ENCODE peak calls at places on chromosomes 16 and 17, in seven cellular contexts. Q is MM.1S; I is astrocyte; S is testis; T is HFF-Myc; H is naive thymus-derived CD4-positive, alpha-beta T cell; E is iPS DF 6.9. K is an unnamed sample.

GRCh38 chr16:30131869-30132475 is 9.0 kb upstream of the MAPK3 start:
- DNase-seq in T (no peak), I (no peak), E (no peak), H (no peak), S (no peak), Q (no peak), K (peak; percentile 57)

GRCh38 chr17:39982069-39982371 is 1.4 kb downstream of the PSMD3 start:
- DNase-seq in H (no peak), T (no peak), I (no peak), E (no peak), S (no peak), Q (no peak), K (no peak)

GRCh38 chr17:59366773-59367656 is 35.6 kb downstream of the YPEL2 start:
- DNase-seq in T (no peak), E (no peak), I (peak; percentile 74), H (no peak), S (peak; percentile 51), Q (no peak), K (no peak)

GRCh38 chr16:85673529-85674417 is 15.0 kb downstream of the GINS2 start:
- DNase-seq in E (no peak), H (no peak), I (peak; percentile 61), S (peak; percentile 92), T (no peak), Q (no peak), K (peak; percentile 71)

GRCh38 chr16:52191533-52192134 is 355.3 kb downstream of the TOX3 start:
- DNase-seq in H (peak; percentile 33), E (peak; percentile 63), T (peak; percentile 24), S (peak; percentile 77), Q (peak; percentile 51), I (peak; percentile 20), K (peak; percentile 82)

GRCh38 chr17:79947351-79948031 is 88.2 kb downstream of the TBC1D16 start:
- DNase-seq in E (no peak), S (no peak), Q (no peak), T (no peak), I (peak; percentile 96), H (no peak), K (no peak)

GRCh38 chr17:53749178-53749577 is 73.5 kb upstream of the KIF2B start:
- DNase-seq in S (no peak), Q (peak; percentile 77), H (no peak), E (no peak), I (peak; percentile 67), T (no peak), K (peak; percentile 40)

GRCh38 chr16:11205754-11206459 is 50.1 kb downstream of the SOCS1 start:
- DNase-seq in E (no peak), Q (no peak), S (no peak), I (no peak), T (no peak), H (no peak), K (no peak)

GRCh38 chr17:37110012-37110701 is 161.4 kb downstream of the AATF start:
- DNase-seq in S (no peak), H (no peak), I (no peak), E (no peak), Q (no peak), T (no peak), K (no peak)

GRCh38 chr16:56589141-56590039 is at the start of gene MT3:
- DNase-seq in I (no peak), Q (no peak), E (no peak), H (peak; percentile 51), T (no peak), S (peak; percentile 39), K (peak; percentile 49)

GRCh38 chr17:56821847-56822534 is 11.7 kb downstream of the C17orf67 start:
- DNase-seq in T (no peak), E (no peak), S (no peak), I (no peak), H (no peak), Q (no peak), K (no peak)

GRCh38 chr17:33753452-33753851 is 460.4 kb upstream of the ASIC2 start:
- DNase-seq in T (no peak), H (no peak), I (no peak), S (no peak), Q (no peak), E (no peak), K (no peak)

GRCh38 chr17:55705847-55706246 is 16.8 kb downstream of the TMEM100 start:
- DNase-seq in S (no peak), I (no peak), Q (peak; percentile 36), T (no peak), E (no peak), H (no peak), K (no peak)

GRCh38 chr16:53913920-53914319 is 210.0 kb downstream of the FTO start:
- DNase-seq in Q (no peak), T (no peak), E (no peak), S (peak; percentile 27), I (no peak), H (peak; percentile 22), K (no peak)

GRCh38 chr17:9125722-9126121 is 104.4 kb downstream of the NTN1 start:
- DNase-seq in H (no peak), I (no peak), Q (no peak), T (no peak), E (no peak), S (no peak), K (no peak)

GRCh38 chr17:81025065-81025751 is 9.7 kb upstream of the BAIAP2 start:
- DNase-seq in T (no peak), Q (no peak), E (no peak), I (no peak), H (no peak), S (no peak), K (no peak)

GRCh38 chr16:56767018-56767417 is 37.1 kb downstream of the NUP93 start:
- DNase-seq in E (no peak), H (no peak), I (no peak), T (no peak), Q (no peak), S (no peak), K (no peak)

GRCh38 chr17:80872999-80873951 is 118.4 kb upstream of the CHMP6 start:
- DNase-seq in S (peak; percentile 61), T (no peak), H (no peak), I (peak; percentile 29), E (peak; percentile 61), Q (no peak), K (no peak)

GRCh38 chr17:43020789-43021738 is 1.1 kb downstream of the VAT1 start:
- DNase-seq in I (peak; percentile 39), T (no peak), E (no peak), Q (no peak), S (peak; percentile 90), H (peak; percentile 51), K (no peak)

GRCh38 chr17:39169518-39169917 is 3.6 kb upstream of the ARL5C start:
- DNase-seq in T (no peak), E (no peak), S (no peak), I (no peak), Q (no peak), H (no peak), K (no peak)

GRCh38 chr17:81339180-81339501 is 44.0 kb upstream of the SLC38A10 start:
- DNase-seq in I (no peak), Q (no peak), S (no peak), H (no peak), E (no peak), T (no peak), K (no peak)

GRCh38 chr16:84548971-84549844 is 44.7 kb upstream of the MEAK7 start:
- DNase-seq in H (peak; percentile 62), I (no peak), S (no peak), Q (no peak), E (no peak), T (no peak), K (no peak)

GRCh38 chr17:69500911-69501429 is 86.5 kb downstream of the MAP2K6 start:
- DNase-seq in Q (no peak), S (no peak), T (no peak), I (no peak), E (no peak), H (no peak), K (no peak)
- H3K4me3 ChIP-seq in Q (no peak overlapping the region), S (no peak overlapping the region), T (no peak overlapping the region), I (no peak overlapping the region), E (no peak overlapping the region), H (no peak overlapping the region), K (no peak overlapping the region)

DNA sequence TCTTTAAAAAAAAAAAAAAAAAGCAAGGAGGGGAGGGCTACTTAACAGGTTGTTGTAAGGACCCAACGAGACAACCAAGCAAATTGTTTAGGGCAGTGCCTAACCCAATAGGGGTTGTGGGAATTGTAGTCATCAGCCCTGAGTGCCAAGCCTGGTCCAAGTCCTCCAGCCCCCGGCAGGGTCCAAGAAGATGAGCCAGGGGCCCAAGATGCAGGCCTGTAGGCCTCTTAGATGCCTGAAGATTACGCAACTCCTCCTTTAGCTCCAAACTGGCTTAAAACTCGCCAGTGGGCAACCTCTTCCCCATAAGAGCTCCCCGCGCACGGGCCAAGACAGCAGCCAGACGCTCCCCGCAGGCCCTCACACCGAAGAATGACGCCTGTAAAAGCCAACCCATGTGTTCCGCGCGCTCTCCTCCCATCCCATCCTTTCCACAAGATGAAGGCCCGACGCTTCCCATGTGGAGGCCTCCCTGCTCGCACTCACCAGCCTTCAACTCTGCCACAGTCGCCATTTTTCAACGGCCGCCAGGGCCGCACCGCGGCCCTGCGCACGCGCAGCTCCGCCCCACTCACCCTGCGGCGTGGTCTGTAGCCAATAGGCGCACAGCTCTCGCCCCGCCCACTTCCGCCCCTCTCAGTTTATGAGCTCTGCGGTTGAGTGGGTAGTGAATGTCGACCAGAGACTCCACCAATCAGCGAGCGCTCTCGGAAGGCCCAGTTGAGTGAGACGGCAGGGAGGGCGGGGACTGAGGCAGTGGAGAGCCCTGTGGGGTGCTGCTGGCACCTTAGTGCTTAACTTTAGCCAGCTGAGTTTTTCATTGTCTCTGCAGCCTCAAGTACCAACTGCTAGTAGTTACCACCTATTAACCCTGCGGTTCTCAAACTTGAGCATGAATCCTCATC is at the start of gene CEP20:
- DNase-seq in E (peak; percentile 100), T (peak; percentile 98), Q (peak; percentile 100), I (peak; percentile 94), S (peak; percentile 100), H (peak; percentile 100), K (peak; percentile 99)
- H3K4me3 ChIP-seq in E (peak within 1 kb of the TSS; percentile 88), T (peak within 1 kb of the TSS; percentile 83), Q (peak within 1 kb of the TSS; percentile 95), I (peak within 1 kb of the TSS; percentile 99), S (peak within 1 kb of the TSS; percentile 93), H (peak within 1 kb of the TSS; percentile 95), K (peak within 1 kb of the TSS; percentile 93)

GRCh38 chr17:7444682-7445010 is 215 bp upstream of the CHRNB1 start:
- DNase-seq in Q (no peak), I (no peak), E (no peak), H (no peak), S (no peak), T (no peak), K (no peak)
- H3K4me3 ChIP-seq in Q (no peak overlapping the region), I (no peak overlapping the region), E (peak overlapping the region; percentile 72), H (no peak overlapping the region), S (no peak overlapping the region), T (no peak overlapping the region), K (no peak overlapping the region)

DNA sequence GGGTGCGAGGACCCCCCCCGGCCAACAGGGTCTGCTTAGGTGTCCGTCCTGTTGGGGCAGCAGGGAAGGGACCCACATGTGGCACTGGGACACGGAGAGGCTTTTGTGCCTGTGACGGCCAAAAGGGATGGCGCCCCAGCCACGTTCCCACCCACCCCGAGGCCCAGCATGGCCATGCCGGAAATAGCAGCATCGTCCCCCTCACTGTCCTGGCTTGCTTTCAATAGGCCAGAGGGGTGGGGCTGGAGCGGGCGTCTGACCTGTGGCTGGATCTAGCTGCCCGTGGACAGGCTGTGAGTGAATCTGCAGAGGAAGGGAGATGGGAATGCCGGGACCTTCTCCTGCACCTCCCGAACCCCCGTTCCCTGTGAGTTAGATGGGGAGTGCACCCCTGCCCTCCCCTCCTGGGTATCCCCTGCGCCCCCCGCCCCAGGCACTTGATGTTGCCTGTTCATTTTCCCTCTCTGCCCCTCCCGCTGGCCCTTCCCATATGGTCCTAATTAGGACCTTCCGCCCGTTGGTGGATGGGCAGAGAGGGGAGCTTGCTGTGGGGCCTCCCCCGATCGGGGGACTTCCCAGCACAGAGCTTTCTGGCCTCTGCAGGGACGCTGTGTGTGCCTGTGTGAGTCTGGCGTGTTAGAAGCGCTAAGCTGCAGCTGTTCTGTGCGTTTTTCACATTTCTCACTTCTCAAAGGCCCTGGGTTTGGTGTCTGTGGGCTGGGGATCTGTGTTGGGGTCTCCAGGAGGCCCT is 292.8 kb downstream of the SEC14L1 start:
- DNase-seq in E (no peak), H (peak; percentile 44), S (peak; percentile 72), T (no peak), I (peak; percentile 42), Q (no peak), K (no peak)
- H3K4me3 ChIP-seq in E (no peak overlapping the region), H (peak overlapping the region; percentile 67), S (no peak overlapping the region), T (peak overlapping the region; percentile 22), I (no peak overlapping the region), Q (no peak overlapping the region), K (no peak overlapping the region)

K was measured in A673.